ENCODE peak calls at places on chromosomes 11 and 22, in seven cellular contexts. J is GM04504; Z is stimulated activated CD8-positive, alpha-beta memory T cell treated with anti-CD3 and anti-CD28 coated beads, Interleukin-2, amount 100 ng/mL, for 1 hour; N is B cell; O is amniotic epithelial cell; P is T follicular helper cell; M is fibroblast of the aortic adventitia. R is an unnamed sample.

GRCh38 chr11:65891180-65892136 is 985 bp downstream of the CCDC85B start:
- DNase-seq in N (peak), O (peak), M (no peak), P (no peak), J (no peak), Z (no peak), R (no peak)

GRCh38 chr11:117064275-117064674 is 34.0 kb downstream of the SIK3 start:
- DNase-seq in M (peak), P (no peak), N (no peak), O (peak), Z (no peak), J (no peak), R (no peak)

GRCh38 chr11:101862410-101863233 is 52.2 kb upstream of the CEP126 start:
- DNase-seq in P (no peak), M (peak), N (no peak), J (no peak), Z (no peak), O (peak), R (no peak)

GRCh38 chr11:130905512-130905911 is 10.8 kb downstream of the SNX19 start:
- DNase-seq in Z (no peak), O (no peak), J (no peak), M (no peak), N (no peak), P (no peak), R (no peak)

GRCh38 chr11:68216171-68216938 is 3.3 kb upstream of the KMT5B start:
- DNase-seq in M (no peak), Z (no peak), N (no peak), J (no peak), P (no peak), O (no peak), R (no peak)

GRCh38 chr11:75421035-75421602 is 11.9 kb downstream of the KLHL35 start:
- DNase-seq in O (no peak), M (no peak), P (no peak), J (no peak), N (no peak), Z (no peak), R (no peak)

GRCh38 chr11:63763506-63764200 is 4.9 kb downstream of the ZFTA start:
- DNase-seq in M (no peak), J (no peak), P (no peak), Z (no peak), O (peak), N (no peak), R (no peak)

GRCh38 chr22:22666307-22667091 is 22.1 kb downstream of the GGTLC2 start:
- DNase-seq in J (no peak), O (peak), P (no peak), N (no peak), Z (no peak), M (peak), R (no peak)

GRCh38 chr11:27718346-27718852 is 18.1 kb upstream of the BDNF start:
- DNase-seq in P (no peak), M (peak), O (peak), J (peak), Z (no peak), N (no peak), R (peak)

GRCh38 chr22:43094085-43094484 is 4.9 kb upstream of the TTLL1 start:
- DNase-seq in Z (no peak), N (no peak), P (no peak), J (no peak), O (no peak), M (no peak), R (no peak)

GRCh38 chr11:1518301-1518700 is 31.7 kb upstream of the MOB2 start:
- DNase-seq in N (no peak), P (no peak), J (no peak), M (no peak), O (no peak), Z (no peak), R (no peak)

GRCh38 chr22:39237276-39238123 is 7.3 kb downstream of the PDGFB start:
- DNase-seq in Z (no peak), O (no peak), P (no peak), N (no peak), M (no peak), J (no peak), R (no peak)

GRCh38 chr22:23278883-23279675 is 98.8 kb downstream of the BCR start:
- DNase-seq in J (no peak), M (peak), N (no peak), Z (peak), P (no peak), O (no peak), R (no peak)

GRCh38 chr11:102495161-102496042 is 35.1 kb downstream of the MMP7 start:
- DNase-seq in N (peak), M (peak), O (peak), Z (peak), P (peak), J (peak), R (peak)

GRCh38 chr11:14269956-14270355 is 89.0 kb downstream of the RRAS2 start:
- DNase-seq in Z (no peak), M (no peak), J (no peak), O (no peak), N (no peak), P (no peak), R (no peak)

GRCh38 chr11:11345099-11345498 is 8.0 kb downstream of the CSNK2A3 start:
- DNase-seq in P (no peak), O (no peak), M (no peak), J (no peak), N (no peak), Z (no peak), R (no peak)

GRCh38 chr11:75346912-75347647 is 4.4 kb downstream of the ARRB1 start:
- DNase-seq in Z (no peak), N (no peak), M (peak), O (no peak), P (no peak), J (peak), R (no peak)

GRCh38 chr22:24105018-24105360 is 76.3 kb upstream of the SUSD2 start:
- DNase-seq in Z (no peak), N (no peak), J (no peak), M (peak), O (no peak), P (no peak), R (no peak)

GRCh38 chr11:104073950-104074349 is 37.5 kb downstream of the DDI1 start:
- DNase-seq in P (no peak), J (no peak), M (peak), Z (no peak), N (no peak), O (peak), R (no peak)

GRCh38 chr11:26749927-26750326 is 28.1 kb upstream of the SLC5A12 start:
- DNase-seq in M (no peak), J (no peak), P (no peak), N (no peak), O (no peak), Z (no peak), R (no peak)

GRCh38 chr11:133830931-133831907 is 14.1 kb downstream of the SPATA19 start:
- DNase-seq in Z (no peak), M (no peak), P (no peak), N (no peak), J (no peak), O (no peak), R (no peak)

GRCh38 chr11:76215946-76216345 is 9.6 kb upstream of the WNT11 start:
- DNase-seq in M (peak), J (peak), O (peak), N (no peak), Z (no peak), P (no peak), R (peak)

GRCh38 chr11:43832536-43832935 is 48.1 kb upstream of the ALKBH3 start:
- DNase-seq in Z (no peak), M (no peak), O (peak), J (no peak), P (no peak), N (no peak), R (no peak)

GRCh38 chr11:116691779-116692178 is 81.0 kb downstream of the BUD13 start:
- DNase-seq in O (no peak), P (peak), J (peak), M (peak), Z (peak), N (peak), R (no peak)

GRCh38 chr11:10771457-10771856 is 20.4 kb downstream of the CTR9 start:
- DNase-seq in M (no peak), P (no peak), J (no peak), Z (no peak), O (no peak), N (no peak), R (no peak)

GRCh38 chr22:37267661-37268413 is 14.5 kb upstream of the CYTH4 start:
- DNase-seq in N (no peak), O (no peak), M (no peak), P (no peak), Z (no peak), J (no peak), R (no peak)

GRCh38 chr11:46338636-46338987 is 8.7 kb upstream of the DGKZ start:
- DNase-seq in N (no peak), O (peak), Z (no peak), P (no peak), J (no peak), M (no peak), R (no peak)

GRCh38 chr11:3616721-3617460 is 24.9 kb downstream of the ART5 start:
- DNase-seq in P (no peak), J (no peak), N (no peak), O (no peak), Z (no peak), M (no peak), R (no peak)

GRCh38 chr22:44728761-44729261 is 23.6 kb upstream of the ARHGAP8 start:
- DNase-seq in O (no peak), N (no peak), P (no peak), J (no peak), M (no peak), Z (no peak), R (no peak)

GRCh38 chr11:31355131-31355530 is 14.4 kb downstream of the DCDC1 start:
- DNase-seq in P (no peak), Z (no peak), M (peak), O (no peak), N (no peak), J (no peak), R (no peak)

GRCh38 chr11:129569007-129569406 is 193.4 kb downstream of the BARX2 start:
- DNase-seq in M (no peak), O (no peak), P (no peak), Z (no peak), J (no peak), N (no peak), R (no peak)

GRCh38 chr22:20777420-20778177 is 3.7 kb downstream of the SERPIND1 start:
- DNase-seq in O (peak), Z (no peak), J (peak), P (no peak), M (peak), N (no peak), R (peak)

GRCh38 chr22:39117585-39118191 is 20.6 kb downstream of the APOBEC3H start:
- DNase-seq in P (peak), M (peak), J (no peak), Z (peak), N (peak), O (peak), R (no peak)

GRCh38 chr22:32751065-32751739 is 50.3 kb upstream of the TIMP3 start:
- DNase-seq in M (no peak), J (no peak), Z (no peak), P (no peak), N (no peak), O (no peak), R (no peak)

GRCh38 chr22:24460418-24461089 is 33.2 kb downstream of the ADORA2A start:
- DNase-seq in J (no peak), N (no peak), M (peak), O (peak), P (no peak), Z (no peak), R (no peak)

GRCh38 chr11:102111011-102111786 is 952 bp downstream of the YAP1 start:
- DNase-seq in O (peak), Z (no peak), N (no peak), M (peak), P (no peak), J (no peak), R (no peak)

GRCh38 chr11:129460714-129461113 is 85.1 kb downstream of the BARX2 start:
- DNase-seq in M (no peak), N (no peak), Z (no peak), P (no peak), J (no peak), O (no peak), R (no peak)

GRCh38 chr22:38080847-38081635 is 2.9 kb downstream of the SLC16A8 start:
- DNase-seq in O (peak), N (no peak), J (no peak), M (peak), P (no peak), Z (no peak), R (no peak)

GRCh38 chr11:129324533-129325175 is 51.0 kb upstream of the BARX2 start:
- DNase-seq in M (no peak), J (no peak), Z (no peak), N (no peak), O (no peak), P (no peak), R (no peak)